ENCODE peak calls at places on chromosome X, in five cellular contexts. R, H, C, Q and K are unnamed samples.

GRCh38 chrX:86194758-86195157 is 46.5 kb downstream of the DACH2 start:
- DNase-seq in R (no peak), H (no peak), C (no peak), Q (no peak), K (no peak)

GRCh38 chrX:71118032-71118984 is at the start of gene MED12:
- DNase-seq in R (no peak), H (peak; percentile 52), C (peak; percentile 91), Q (peak; percentile 3), K (peak; percentile 52)

GRCh38 chrX:12978205-12979010 is 3.5 kb downstream of the TMSB4X start:
- DNase-seq in R (no peak), H (no peak), C (peak; percentile 83), Q (peak; percentile 33), K (peak; percentile 47)

GRCh38 chrX:1534321-1535168 is 2.4 kb downstream of the P2RY8 start:
- DNase-seq in R (no peak), H (no peak), C (peak; percentile 80), Q (no peak), K (peak; percentile 14)

GRCh38 chrX:110044531-110045249 is 41.8 kb downstream of the TMEM164 start:
- DNase-seq in R (no peak), H (no peak), C (no peak), Q (no peak), K (no peak)

GRCh38 chrX:101219116-101219839 is at the start of gene DRP2:
- DNase-seq in R (no peak), H (no peak), C (no peak), Q (no peak), K (no peak)

GRCh38 chrX:108270739-108271396 is 167.4 kb downstream of the COL4A6 start:
- DNase-seq in R (no peak), H (no peak), C (no peak), Q (no peak), K (no peak)

GRCh38 chrX:46447384-46447783 is 97.8 kb downstream of the ZNF674 start:
- DNase-seq in R (no peak), H (no peak), C (no peak), Q (no peak), K (no peak)

GRCh38 chrX:28659269-28659668 is 72.0 kb downstream of the IL1RAPL1 start:
- DNase-seq in R (no peak), H (no peak), C (no peak), Q (peak; percentile 51), K (no peak)

GRCh38 chrX:43551590-43551989 is 104.5 kb upstream of the MAOA start:
- DNase-seq in R (no peak), H (no peak), C (no peak), Q (no peak), K (no peak)

GRCh38 chrX:9821581-9821980 is 35.4 kb downstream of the SHROOM2 start:
- DNase-seq in R (no peak), H (no peak), C (no peak), Q (no peak), K (no peak)

GRCh38 chrX:19889582-19890342 is 2.4 kb upstream of the SH3KBP1 start:
- DNase-seq in R (peak; percentile 46), H (peak; percentile 84), C (peak; percentile 69), Q (no peak), K (no peak)

GRCh38 chrX:7330971-7331746 is 183.2 kb upstream of the PUDP start:
- DNase-seq in R (no peak), H (no peak), C (no peak), Q (no peak), K (no peak)

GRCh38 chrX:21989415-21989814 is 42.7 kb upstream of the PHEX start:
- DNase-seq in R (no peak), H (peak; percentile 27), C (no peak), Q (no peak), K (no peak)

GRCh38 chrX:42515939-42516338 is 262.0 kb downstream of the PPP1R2C start:
- DNase-seq in R (no peak), H (no peak), C (no peak), Q (no peak), K (no peak)

GRCh38 chrX:13165747-13166146 is 121.3 kb upstream of the FAM9C start:
- DNase-seq in R (no peak), H (no peak), C (no peak), Q (peak; percentile 45), K (peak; percentile 45)

GRCh38 chrX:96436105-96436504 is 248.5 kb upstream of the DIAPH2 start:
- DNase-seq in R (peak; percentile 20), H (no peak), C (no peak), Q (no peak), K (no peak)

GRCh38 chrX:84044051-84044450 is 143.9 kb downstream of the RPS6KA6 start:
- DNase-seq in R (no peak), H (no peak), C (no peak), Q (no peak), K (no peak)

GRCh38 chrX:151806967-151807540 is 72.5 kb downstream of the CNGA2 start:
- DNase-seq in R (no peak), H (no peak), C (no peak), Q (no peak), K (no peak)

GRCh38 chrX:136954930-136955329 is 74.4 kb upstream of the RBMX start:
- DNase-seq in R (no peak), H (no peak), C (no peak), Q (peak; percentile 3), K (no peak)

GRCh38 chrX:39665830-39666518 is 431.8 kb downstream of the BCOR start:
- DNase-seq in R (peak; percentile 39), H (no peak), C (no peak), Q (no peak), K (no peak)